ENCODE peak calls at places on chromosomes 6 and 20, in seven cellular contexts. One of them, this sample, is unnamed.

GRCh38 chr6:129269076-129269475 is 386.1 kb downstream of the LAMA2 start:
- DNase-seq in WERI-Rb-1: no peak
- DNase-seq in AG08396: no peak
- DNase-seq in HS-5: no peak
- DNase-seq in cardiac muscle cell: no peak
- DNase-seq in dorsolateral prefrontal cortex: no peak
- DNase-seq in ecto neural progenitor cell: no peak
- DNase-seq in this sample: no peak

GRCh38 chr20:34996243-34996984 is 40.7 kb downstream of the MYH7B start:
- DNase-seq in dorsolateral prefrontal cortex: no peak
- DNase-seq in ecto neural progenitor cell: no peak
- DNase-seq in cardiac muscle cell: no peak
- DNase-seq in AG08396: no peak
- DNase-seq in HS-5: no peak
- DNase-seq in WERI-Rb-1: no peak
- DNase-seq in this sample: no peak

GRCh38 chr6:38364127-38364526 is 275.6 kb downstream of the BTBD9 start:
- DNase-seq in cardiac muscle cell: no peak
- DNase-seq in HS-5: no peak
- DNase-seq in WERI-Rb-1: no peak
- DNase-seq in ecto neural progenitor cell: no peak
- DNase-seq in AG08396: no peak
- DNase-seq in dorsolateral prefrontal cortex: no peak
- DNase-seq in this sample: no peak

GRCh38 chr6:49937017-49937416 is 26.9 kb downstream of the DEFB114 start:
- DNase-seq in AG08396: no peak
- DNase-seq in HS-5: no peak
- DNase-seq in dorsolateral prefrontal cortex: no peak
- DNase-seq in WERI-Rb-1: peak
- DNase-seq in cardiac muscle cell: no peak
- DNase-seq in ecto neural progenitor cell: no peak
- DNase-seq in this sample: no peak

GRCh38 chr6:28349892-28350737 is at the start of gene ZKSCAN3:
- DNase-seq in ecto neural progenitor cell: peak
- DNase-seq in dorsolateral prefrontal cortex: peak
- DNase-seq in WERI-Rb-1: peak
- DNase-seq in HS-5: no peak
- DNase-seq in cardiac muscle cell: peak
- DNase-seq in AG08396: peak
- DNase-seq in this sample: peak

GRCh38 chr6:100101656-100102055 is 107.6 kb upstream of the MCHR2 start:
- DNase-seq in cardiac muscle cell: no peak
- DNase-seq in dorsolateral prefrontal cortex: no peak
- DNase-seq in WERI-Rb-1: no peak
- DNase-seq in AG08396: no peak
- DNase-seq in HS-5: no peak
- DNase-seq in ecto neural progenitor cell: no peak
- DNase-seq in this sample: no peak

GRCh38 chr6:80145509-80145908 is 39.0 kb downstream of the BCKDHB start:
- DNase-seq in ecto neural progenitor cell: no peak
- DNase-seq in WERI-Rb-1: no peak
- DNase-seq in AG08396: no peak
- DNase-seq in HS-5: no peak
- DNase-seq in dorsolateral prefrontal cortex: no peak
- DNase-seq in cardiac muscle cell: no peak
- DNase-seq in this sample: no peak

GRCh38 chr6:158290040-158290439 is 22.2 kb upstream of the TULP4 start:
- DNase-seq in ecto neural progenitor cell: no peak
- DNase-seq in AG08396: no peak
- DNase-seq in HS-5: no peak
- DNase-seq in cardiac muscle cell: no peak
- DNase-seq in WERI-Rb-1: no peak
- DNase-seq in dorsolateral prefrontal cortex: no peak
- DNase-seq in this sample: no peak

GRCh38 chr6:137491478-137491877 is 2.7 kb downstream of the OLIG3 start:
- DNase-seq in ecto neural progenitor cell: no peak
- DNase-seq in HS-5: no peak
- DNase-seq in AG08396: no peak
- DNase-seq in dorsolateral prefrontal cortex: no peak
- DNase-seq in cardiac muscle cell: no peak
- DNase-seq in WERI-Rb-1: no peak
- DNase-seq in this sample: no peak

GRCh38 chr6:16205377-16206144 is 32.8 kb upstream of the GMPR start:
- DNase-seq in AG08396: peak
- DNase-seq in ecto neural progenitor cell: peak
- DNase-seq in dorsolateral prefrontal cortex: no peak
- DNase-seq in WERI-Rb-1: no peak
- DNase-seq in HS-5: peak
- DNase-seq in cardiac muscle cell: no peak
- DNase-seq in this sample: peak

GRCh38 chr20:4898282-4898681 is 103.0 kb downstream of the SLC23A2 start:
- DNase-seq in cardiac muscle cell: no peak
- DNase-seq in WERI-Rb-1: no peak
- DNase-seq in ecto neural progenitor cell: no peak
- DNase-seq in HS-5: peak
- DNase-seq in dorsolateral prefrontal cortex: no peak
- DNase-seq in AG08396: peak
- DNase-seq in this sample: peak

GRCh38 chr6:152091851-152092341 is 284.4 kb downstream of the ESR1 start:
- DNase-seq in HS-5: no peak
- DNase-seq in dorsolateral prefrontal cortex: no peak
- DNase-seq in AG08396: no peak
- DNase-seq in cardiac muscle cell: no peak
- DNase-seq in ecto neural progenitor cell: no peak
- DNase-seq in WERI-Rb-1: no peak
- DNase-seq in this sample: no peak

GRCh38 chr6:45609141-45609638 is 231.5 kb upstream of the SUPT3H start:
- DNase-seq in HS-5: peak
- DNase-seq in WERI-Rb-1: no peak
- DNase-seq in ecto neural progenitor cell: no peak
- DNase-seq in AG08396: no peak
- DNase-seq in cardiac muscle cell: no peak
- DNase-seq in dorsolateral prefrontal cortex: no peak
- DNase-seq in this sample: peak

GRCh38 chr20:58306421-58307261 is 2.9 kb upstream of the RAB22A start:
- DNase-seq in cardiac muscle cell: no peak
- DNase-seq in HS-5: peak
- DNase-seq in ecto neural progenitor cell: no peak
- DNase-seq in WERI-Rb-1: no peak
- DNase-seq in AG08396: no peak
- DNase-seq in dorsolateral prefrontal cortex: no peak
- DNase-seq in this sample: no peak

GRCh38 chr20:57579898-57580447 is 19.1 kb downstream of the PCK1 start:
- DNase-seq in AG08396: no peak
- DNase-seq in HS-5: no peak
- DNase-seq in ecto neural progenitor cell: no peak
- DNase-seq in WERI-Rb-1: no peak
- DNase-seq in cardiac muscle cell: no peak
- DNase-seq in dorsolateral prefrontal cortex: no peak
- DNase-seq in this sample: no peak

GRCh38 chr6:101509556-101509955 is 116.0 kb downstream of the GRIK2 start:
- DNase-seq in HS-5: peak
- DNase-seq in AG08396: no peak
- DNase-seq in ecto neural progenitor cell: no peak
- DNase-seq in cardiac muscle cell: no peak
- DNase-seq in WERI-Rb-1: no peak
- DNase-seq in dorsolateral prefrontal cortex: no peak
- DNase-seq in this sample: no peak

GRCh38 chr6:3412779-3413500 is 43.9 kb downstream of the SLC22A23 start:
- DNase-seq in ecto neural progenitor cell: no peak
- DNase-seq in dorsolateral prefrontal cortex: no peak
- DNase-seq in HS-5: no peak
- DNase-seq in WERI-Rb-1: no peak
- DNase-seq in cardiac muscle cell: no peak
- DNase-seq in AG08396: no peak
- DNase-seq in this sample: no peak

GRCh38 chr6:112037783-112038216 is 16.1 kb upstream of the CCN6 start:
- DNase-seq in dorsolateral prefrontal cortex: peak
- DNase-seq in cardiac muscle cell: no peak
- DNase-seq in ecto neural progenitor cell: no peak
- DNase-seq in AG08396: peak
- DNase-seq in WERI-Rb-1: no peak
- DNase-seq in HS-5: peak
- DNase-seq in this sample: no peak

GRCh38 chr20:19730716-19731115 is 27.3 kb upstream of the RIN2 start:
- DNase-seq in HS-5: no peak
- DNase-seq in AG08396: no peak
- DNase-seq in cardiac muscle cell: no peak
- DNase-seq in dorsolateral prefrontal cortex: no peak
- DNase-seq in WERI-Rb-1: no peak
- DNase-seq in ecto neural progenitor cell: peak
- DNase-seq in this sample: no peak

GRCh38 chr20:62050166-62051120 is 15.2 kb downstream of the TAF4 start:
- DNase-seq in dorsolateral prefrontal cortex: no peak
- DNase-seq in HS-5: no peak
- DNase-seq in ecto neural progenitor cell: no peak
- DNase-seq in cardiac muscle cell: no peak
- DNase-seq in WERI-Rb-1: no peak
- DNase-seq in AG08396: no peak
- DNase-seq in this sample: no peak

GRCh38 chr20:58173930-58174707 is 54.3 kb downstream of the ANKRD60 start:
- DNase-seq in AG08396: peak
- DNase-seq in WERI-Rb-1: no peak
- DNase-seq in ecto neural progenitor cell: no peak
- DNase-seq in dorsolateral prefrontal cortex: no peak
- DNase-seq in cardiac muscle cell: no peak
- DNase-seq in HS-5: no peak
- DNase-seq in this sample: no peak

GRCh38 chr6:74510878-74511277 is 695.0 kb downstream of the COL12A1 start:
- DNase-seq in dorsolateral prefrontal cortex: no peak
- DNase-seq in ecto neural progenitor cell: no peak
- DNase-seq in cardiac muscle cell: no peak
- DNase-seq in AG08396: no peak
- DNase-seq in WERI-Rb-1: no peak
- DNase-seq in HS-5: no peak
- DNase-seq in this sample: no peak

GRCh38 chr20:23117738-23118137 is 31.6 kb upstream of the CD93 start:
- DNase-seq in AG08396: no peak
- DNase-seq in cardiac muscle cell: no peak
- DNase-seq in ecto neural progenitor cell: no peak
- DNase-seq in HS-5: no peak
- DNase-seq in WERI-Rb-1: no peak
- DNase-seq in dorsolateral prefrontal cortex: no peak
- DNase-seq in this sample: no peak

GRCh38 chr20:1920252-1920651 is 25.0 kb downstream of the SIRPA start:
- DNase-seq in AG08396: no peak
- DNase-seq in HS-5: no peak
- DNase-seq in cardiac muscle cell: no peak
- DNase-seq in WERI-Rb-1: no peak
- DNase-seq in ecto neural progenitor cell: no peak
- DNase-seq in dorsolateral prefrontal cortex: no peak
- DNase-seq in this sample: no peak

GRCh38 chr20:605237-605636 is 4.9 kb downstream of the TCF15 start:
- DNase-seq in dorsolateral prefrontal cortex: no peak
- DNase-seq in cardiac muscle cell: no peak
- DNase-seq in ecto neural progenitor cell: no peak
- DNase-seq in AG08396: no peak
- DNase-seq in WERI-Rb-1: no peak
- DNase-seq in HS-5: no peak
- DNase-seq in this sample: no peak

GRCh38 chr6:155916870-155917624 is 461.4 kb upstream of the NOX3 start:
- DNase-seq in WERI-Rb-1: no peak
- DNase-seq in cardiac muscle cell: no peak
- DNase-seq in HS-5: no peak
- DNase-seq in AG08396: no peak
- DNase-seq in dorsolateral prefrontal cortex: no peak
- DNase-seq in ecto neural progenitor cell: no peak
- DNase-seq in this sample: no peak

GRCh38 chr20:57882451-57883161 is 172.8 kb upstream of the PMEPA1 start:
- DNase-seq in WERI-Rb-1: no peak
- DNase-seq in HS-5: no peak
- DNase-seq in ecto neural progenitor cell: peak
- DNase-seq in dorsolateral prefrontal cortex: no peak
- DNase-seq in cardiac muscle cell: no peak
- DNase-seq in AG08396: no peak
- DNase-seq in this sample: no peak

GRCh38 chr6:161366301-161366953 is 92.6 kb upstream of the AGPAT4 start:
- DNase-seq in dorsolateral prefrontal cortex: no peak
- DNase-seq in ecto neural progenitor cell: no peak
- DNase-seq in WERI-Rb-1: no peak
- DNase-seq in cardiac muscle cell: no peak
- DNase-seq in AG08396: no peak
- DNase-seq in HS-5: no peak
- DNase-seq in this sample: no peak

GRCh38 chr20:4922186-4922585 is 79.1 kb downstream of the SLC23A2 start:
- DNase-seq in WERI-Rb-1: no peak
- DNase-seq in dorsolateral prefrontal cortex: no peak
- DNase-seq in HS-5: no peak
- DNase-seq in cardiac muscle cell: no peak
- DNase-seq in AG08396: no peak
- DNase-seq in ecto neural progenitor cell: no peak
- DNase-seq in this sample: no peak

GRCh38 chr6:152952045-152952444 is 30.8 kb downstream of the FBXO5 start:
- DNase-seq in dorsolateral prefrontal cortex: no peak
- DNase-seq in cardiac muscle cell: no peak
- DNase-seq in WERI-Rb-1: no peak
- DNase-seq in HS-5: peak
- DNase-seq in AG08396: peak
- DNase-seq in ecto neural progenitor cell: no peak
- DNase-seq in this sample: peak

GRCh38 chr6:37260063-37260843 is 2.3 kb upstream of the TMEM217 start:
- DNase-seq in ecto neural progenitor cell: no peak
- DNase-seq in AG08396: no peak
- DNase-seq in dorsolateral prefrontal cortex: no peak
- DNase-seq in WERI-Rb-1: no peak
- DNase-seq in cardiac muscle cell: no peak
- DNase-seq in HS-5: no peak
- DNase-seq in this sample: no peak

GRCh38 chr20:8036771-8037170 is 17.2 kb upstream of the TMX4 start:
- DNase-seq in dorsolateral prefrontal cortex: no peak
- DNase-seq in ecto neural progenitor cell: no peak
- DNase-seq in AG08396: no peak
- DNase-seq in WERI-Rb-1: no peak
- DNase-seq in HS-5: no peak
- DNase-seq in cardiac muscle cell: no peak
- DNase-seq in this sample: no peak

GRCh38 chr6:148746363-148747144 is at the start of gene UST:
- DNase-seq in AG08396: peak
- DNase-seq in WERI-Rb-1: peak
- DNase-seq in ecto neural progenitor cell: peak
- DNase-seq in dorsolateral prefrontal cortex: peak
- DNase-seq in cardiac muscle cell: peak
- DNase-seq in HS-5: peak
- DNase-seq in this sample: peak

GRCh38 chr6:3892613-3893012 is 43.4 kb downstream of the FAM50B start:
- DNase-seq in dorsolateral prefrontal cortex: no peak
- DNase-seq in ecto neural progenitor cell: no peak
- DNase-seq in AG08396: no peak
- DNase-seq in cardiac muscle cell: no peak
- DNase-seq in WERI-Rb-1: no peak
- DNase-seq in HS-5: no peak
- DNase-seq in this sample: no peak

GRCh38 chr6:168451805-168452204 is 10.8 kb downstream of the SMOC2 start:
- DNase-seq in WERI-Rb-1: no peak
- DNase-seq in dorsolateral prefrontal cortex: no peak
- DNase-seq in cardiac muscle cell: peak
- DNase-seq in AG08396: no peak
- DNase-seq in ecto neural progenitor cell: no peak
- DNase-seq in HS-5: no peak
- DNase-seq in this sample: no peak

GRCh38 chr6:26197736-26198625 is 110.8 kb downstream of the HFE start:
- DNase-seq in WERI-Rb-1: no peak
- DNase-seq in ecto neural progenitor cell: no peak
- DNase-seq in dorsolateral prefrontal cortex: no peak
- DNase-seq in HS-5: peak
- DNase-seq in AG08396: no peak
- DNase-seq in cardiac muscle cell: peak
- DNase-seq in this sample: no peak